ENCODE peak calls at places on chromosomes 12 and 14, in nine cellular contexts. L is effector CD4-positive, alpha-beta T cell; D is GM12864; N is left ventricle myocardium inferior; V is kidney glomerular epithelial cell; E is Ammon's horn; R is stimulated activated CD4-positive, alpha-beta T cell treated with anti-CD3 and anti-CD28 coated beads, TNF-alpha, amount 100 ng/mL, for 48 hours; J is ELR; C is occipital lobe. M is an unnamed sample.

GRCh38 chr12:50224026-50224692 is 57.0 kb upstream of the CERS5 start:
- DNase-seq in L (peak), D (peak), N (no peak), V (peak), E (no peak), R (peak), J (peak), C (no peak), M (no peak)

GRCh38 chr12:15856097-15856982 is 25.8 kb upstream of the STRAP start:
- DNase-seq in L (peak), D (peak), N (no peak), V (peak), E (peak), R (peak), J (peak), C (peak), M (peak)

GRCh38 chr14:79543966-79544365 is 667.3 kb downstream of the DIO2 start:
- DNase-seq in L (no peak), D (no peak), N (no peak), V (no peak), E (no peak), R (no peak), J (peak), C (no peak), M (peak)

GRCh38 chr14:38078393-38078792 is 129.3 kb upstream of the SSTR1 start:
- DNase-seq in L (peak), D (no peak), N (no peak), V (no peak), E (no peak), R (no peak), J (no peak), C (no peak), M (no peak)

GRCh38 chr12:95820096-95820703 is 29.6 kb upstream of the NTN4 start:
- DNase-seq in L (no peak), D (no peak), N (no peak), V (peak), E (peak), R (no peak), J (peak), C (no peak), M (peak)

GRCh38 chr12:54932691-54933090 is 51.9 kb downstream of the TESPA1 start:
- DNase-seq in L (no peak), D (no peak), N (no peak), V (no peak), E (no peak), R (no peak), J (no peak), C (no peak), M (no peak)

GRCh38 chr12:47316609-47317049 is 236.9 kb upstream of the AMIGO2 start:
- DNase-seq in L (no peak), D (no peak), N (no peak), V (no peak), E (no peak), R (no peak), J (no peak), C (no peak), M (no peak)

GRCh38 chr12:108832730-108833354 is 24.5 kb downstream of the SSH1 start:
- DNase-seq in L (no peak), D (no peak), N (peak), V (peak), E (no peak), R (no peak), J (peak), C (no peak), M (no peak)

M was measured in NCI-H460.